ENCODE peak calls at places on chromosomes 4 and X, in nine cellular contexts. B is brain microvascular endothelial cell, X is psoas muscle, W is NB4, V is upper lobe of right lung, U is cardiac muscle cell, M is mesothelial cell of epicardium, G is OCI-LY7, C is AG09319. E is an unnamed sample.
A peak's percentile ranks its signal among the peaks of the same experiment; 100 is the strongest.

GRCh38 chr4:82989567-82990429 is 20.8 kb downstream of the LIN54 start:
- DNase-seq in V (no peak), C (no peak), X (no peak), U (peak; percentile 15), B (no peak), W (peak; percentile 33), G (no peak), M (no peak), E (no peak)

GRCh38 chrX:102651968-102652744 is 873 bp downstream of the GPRASP1 start:
- DNase-seq in G (no peak), X (no peak), V (no peak), C (no peak), U (peak; percentile 57), M (no peak), W (no peak), B (peak; percentile 33), E (no peak)

GRCh38 chr4:6437682-6438264 is 34.6 kb downstream of the PPP2R2C start:
- DNase-seq in U (no peak), X (no peak), W (no peak), B (no peak), C (no peak), M (no peak), V (no peak), G (no peak), E (no peak)

GRCh38 chr4:1369091-1369450 is 22.1 kb downstream of the UVSSA start:
- DNase-seq in B (no peak), C (no peak), W (no peak), G (no peak), X (no peak), U (no peak), V (peak; percentile 59), M (no peak), E (peak; percentile 81)

GRCh38 chr4:154877110-154877760 is 96.2 kb downstream of the RBM46 start:
- DNase-seq in C (no peak), B (peak; percentile 16), V (no peak), M (no peak), W (peak; percentile 21), G (peak; percentile 1), U (peak; percentile 46), X (no peak), E (no peak)

GRCh38 chr4:98845960-98846359 is 83.0 kb downstream of the EIF4E start:
- DNase-seq in G (peak; percentile 3), W (no peak), U (no peak), B (no peak), V (no peak), M (no peak), C (no peak), X (no peak), E (no peak)

GRCh38 chrX:41522071-41522470 is 74.9 kb downstream of the NYX start:
- DNase-seq in U (no peak), X (no peak), V (no peak), W (no peak), G (no peak), B (no peak), M (no peak), C (no peak), E (no peak)

GRCh38 chr4:1504786-1505500 is 98.7 kb upstream of the NKX1-1 start:
- DNase-seq in B (no peak), W (no peak), G (no peak), X (no peak), M (peak; percentile 34), C (no peak), V (peak; percentile 54), U (no peak), E (no peak)

GRCh38 chr4:138996090-138996489 is 19.5 kb upstream of the NOCT start:
- DNase-seq in W (no peak), C (no peak), V (no peak), M (no peak), G (no peak), B (no peak), U (no peak), X (no peak), E (no peak)

GRCh38 chr4:163976588-163976987 is 482.1 kb downstream of the TMA16 start:
- DNase-seq in V (no peak), U (no peak), M (no peak), X (no peak), B (no peak), W (no peak), C (no peak), G (no peak), E (no peak)
- TF ChIP-seq CTCF in V (no peak), U (no peak), M (no peak), X (no peak), B (no peak), W (no peak), C (no peak), G (no peak), E (no peak)

DNA sequence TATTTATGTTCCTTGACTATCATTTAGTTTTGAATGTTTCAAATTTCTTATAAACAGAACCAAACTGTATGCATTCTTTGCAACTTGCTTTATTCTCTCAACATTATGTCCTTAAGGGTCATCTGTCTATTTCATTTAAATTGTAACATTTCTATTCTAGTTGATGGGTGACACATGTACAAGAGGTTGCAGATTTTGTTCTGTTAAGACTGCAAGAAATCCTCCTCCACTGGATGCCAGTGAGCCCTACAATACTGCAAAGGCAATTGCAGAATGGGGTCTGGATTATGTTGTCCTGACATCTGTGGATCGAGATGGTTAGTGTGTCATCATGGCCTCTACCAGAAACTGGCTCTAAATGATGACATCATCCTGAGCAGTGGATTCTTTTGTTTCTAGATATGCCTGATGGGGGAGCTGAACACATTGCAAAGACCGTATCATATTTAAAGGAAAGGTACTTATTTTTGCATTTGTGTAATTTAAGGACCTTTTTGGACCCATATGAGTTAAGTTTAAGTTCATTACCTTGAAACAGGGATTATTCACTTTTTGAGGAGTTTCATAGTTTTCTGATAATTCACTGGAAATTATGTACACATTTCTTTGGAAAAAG is 6.1 kb downstream of the LIAS start:
- DNase-seq in G (no peak), X (no peak), W (peak; percentile 76), U (peak; percentile 92), V (no peak), B (peak; percentile 84), M (no peak), C (no peak), E (no peak)
- TF ChIP-seq CTCF in G (peak; percentile 31), X (no peak), W (peak; percentile 18), U (peak; percentile 32), V (no peak), B (peak; percentile 36), M (no peak), C (peak; percentile 2), E (peak; percentile 57)

DNA sequence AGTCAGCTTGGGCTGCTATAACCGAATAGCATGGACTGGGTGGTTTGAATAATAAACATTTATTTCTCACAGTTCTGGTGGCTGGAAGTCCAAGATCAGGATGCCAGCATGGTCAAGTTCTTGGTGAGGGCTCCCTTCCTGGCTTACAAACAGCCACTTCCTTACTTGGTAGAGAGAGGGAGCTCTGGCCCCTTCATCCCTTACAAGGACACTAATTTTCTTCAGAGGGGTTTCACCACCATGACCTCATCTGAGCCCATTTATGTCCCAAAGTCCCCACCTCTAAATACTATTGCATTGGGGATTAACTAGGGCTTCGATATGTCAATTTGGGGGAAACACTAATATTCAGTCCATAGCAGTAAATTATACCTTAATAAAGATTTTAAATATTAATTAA is 61.8 kb downstream of the CLNK start:
- DNase-seq in X (no peak), W (peak; percentile 18), M (no peak), U (peak; percentile 27), V (no peak), G (peak; percentile 21), B (no peak), C (no peak), E (no peak)
- TF ChIP-seq CTCF in X (no peak), W (peak; percentile 38), M (no peak), U (peak; percentile 58), V (no peak), G (peak; percentile 69), B (peak; percentile 63), C (no peak), E (peak; percentile 68)

GRCh38 chr4:103493450-103494159 is 226.2 kb downstream of the TACR3 start:
- DNase-seq in U (no peak), G (no peak), M (no peak), B (no peak), C (no peak), W (no peak), X (no peak), V (no peak), E (no peak)

GRCh38 chr4:103496800-103497199 is 223.0 kb downstream of the TACR3 start:
- DNase-seq in X (no peak), U (no peak), W (no peak), M (no peak), V (no peak), G (no peak), B (no peak), C (no peak), E (no peak)

GRCh38 chr4:103497692-103498091 is 222.1 kb downstream of the TACR3 start:
- DNase-seq in B (no peak), U (no peak), X (no peak), C (no peak), M (no peak), W (no peak), G (no peak), V (no peak), E (no peak)

GRCh38 chr4:103498161-103499070 is 221.4 kb downstream of the TACR3 start:
- DNase-seq in U (peak; percentile 45), G (no peak), B (peak; percentile 42), M (no peak), W (no peak), X (no peak), V (no peak), C (peak; percentile 56), E (no peak)

DNA sequence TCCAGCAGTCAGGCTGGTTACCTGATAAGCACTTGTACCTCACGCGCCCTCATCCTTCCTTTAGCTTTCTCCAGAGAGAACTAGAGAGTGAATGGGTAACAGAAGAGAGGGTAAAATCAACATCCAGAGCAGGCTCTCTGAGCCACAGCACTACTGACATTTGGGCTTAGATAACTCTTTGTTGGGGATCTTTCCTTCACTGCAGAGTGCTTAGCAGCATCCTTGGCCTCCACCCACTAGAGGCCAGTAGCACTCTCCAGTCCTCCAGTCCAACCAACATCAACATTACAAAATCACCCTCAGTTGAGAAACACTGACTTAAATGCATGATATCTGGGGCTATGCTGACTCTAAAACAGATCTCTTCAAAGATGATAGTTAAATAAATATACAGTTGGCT is 220.7 kb downstream of the TACR3 start:
- DNase-seq in C (no peak), X (no peak), W (peak; percentile 6), M (no peak), B (no peak), G (no peak), U (peak; percentile 6), V (no peak), E (no peak)
- TF ChIP-seq CTCF in C (peak; percentile 54), X (no peak), W (peak; percentile 8), M (no peak), B (peak; percentile 32), G (peak; percentile 32), U (peak; percentile 12), V (no peak), E (peak; percentile 7)

GRCh38 chrX:68685722-68686683 is 38.5 kb downstream of the STARD8 start:
- DNase-seq in X (peak; percentile 41), G (no peak), C (no peak), B (peak; percentile 32), W (peak; percentile 93), M (no peak), U (peak; percentile 87), V (peak; percentile 73), E (no peak)
- TF ChIP-seq CTCF in X (no peak), G (no peak), C (peak; percentile 15), B (peak; percentile 44), W (peak; percentile 9), M (no peak), U (peak; percentile 38), V (peak; percentile 9), E (no peak)

GRCh38 chr4:112852586-112852985 is 196.9 kb upstream of the ANK2 start:
- DNase-seq in V (no peak), C (no peak), W (no peak), M (no peak), G (no peak), B (no peak), X (no peak), U (no peak), E (no peak)
- TF ChIP-seq CTCF in V (no peak), C (no peak), W (no peak), M (no peak), G (no peak), B (no peak), X (no peak), U (no peak), E (no peak)

E was measured in chondrocyte.